ENCODE peak calls at places on chromosomes 12 and 14, in five cellular contexts. M is K562, G is HepG2, W is SK-N-SH, L is GM12878. H is an unnamed sample.

GRCh38 chr12:120938496-120938895 is 34.3 kb upstream of the SPPL3 start:
- DNase-seq in L (no peak), W (no peak), M (no peak), G (no peak), H (no peak)

GRCh38 chr12:64407342-64408223 is 3.4 kb downstream of the XPOT start:
- DNase-seq in L (no peak), G (no peak), W (no peak), M (no peak), H (no peak)

GRCh38 chr12:111673503-111673902 is 12.3 kb downstream of the BRAP start:
- DNase-seq in L (no peak), G (peak; percentile 31), M (peak; percentile 54), W (peak; percentile 37), H (peak; percentile 33)

GRCh38 chr12:1425396-1425729 is 169.0 kb downstream of the FBXL14 start:
- DNase-seq in M (no peak), L (no peak), G (no peak), W (no peak), H (no peak)

GRCh38 chr14:88554458-88555286 is at the start of gene PTPN21:
- DNase-seq in L (no peak), G (peak; percentile 43), W (peak; percentile 94), M (peak; percentile 80), H (no peak)

GRCh38 chr12:64006211-64006610 is 161.7 kb downstream of the SRGAP1 start:
- DNase-seq in W (no peak), M (no peak), G (no peak), L (no peak), H (no peak)

GRCh38 chr12:26473291-26473690 is 277.9 kb downstream of the SSPN start:
- DNase-seq in W (no peak), M (no peak), G (no peak), L (peak; percentile 84), H (no peak)

GRCh38 chr14:74905595-74906142 is 17.4 kb downstream of the RPS6KL1 start:
- DNase-seq in L (no peak), M (peak; percentile 69), W (peak; percentile 86), G (peak; percentile 36), H (peak; percentile 28)

GRCh38 chr12:127656261-127656660 is 610.7 kb upstream of the TMEM132C start:
- DNase-seq in W (no peak), G (no peak), M (no peak), L (no peak), H (no peak)

GRCh38 chr12:127191124-127191523 is 1075.8 kb upstream of the TMEM132C start:
- DNase-seq in L (no peak), W (no peak), M (no peak), G (no peak), H (no peak)

GRCh38 chr14:103348154-103348553 is 14.1 kb downstream of the EIF5 start:
- DNase-seq in M (no peak), G (no peak), L (no peak), W (no peak), H (no peak)

GRCh38 chr12:115691123-115691522 is 586.4 kb downstream of the MED13L start:
- DNase-seq in M (no peak), W (no peak), G (no peak), L (no peak), H (peak; percentile 16)

GRCh38 chr12:3313655-3314305 is 177.2 kb upstream of the PRMT8 start:
- DNase-seq in G (peak; percentile 40), W (peak; percentile 64), M (peak; percentile 15), L (no peak), H (no peak)

GRCh38 chr12:130124605-130125244 is 37.5 kb upstream of the FZD10 start:
- DNase-seq in W (no peak), G (no peak), L (no peak), M (no peak), H (no peak)
- H3K9me3 ChIP-seq in W (no peaks in the 10 kb centered on the region), G (peaks cover 6% of the 10 kb centered on the region), L (no peaks in the 10 kb centered on the region), M (no peaks in the 10 kb centered on the region), H (no peaks in the 10 kb centered on the region)

GRCh38 chr14:50830044-50830931 is 674 bp downstream of the NIN start:
- DNase-seq in G (peak; percentile 22), M (peak; percentile 61), L (peak; percentile 27), W (peak; percentile 85), H (no peak)
- TF ChIP-seq ZBTB33 in G (no peak), M (no peak), L (no peak), W (no peak), H (no peak)

GRCh38 chr12:91781114-91781513 is 364.5 kb downstream of the BTG1 start:
- DNase-seq in L (no peak), W (no peak), G (no peak), M (no peak), H (no peak)

GRCh38 chr12:91777268-91777997 is 368.2 kb downstream of the BTG1 start:
- DNase-seq in W (no peak), G (peak; percentile 0), L (no peak), M (no peak), H (peak; percentile 72)

GRCh38 chr12:91778091-91778819 is 367.4 kb downstream of the BTG1 start:
- DNase-seq in L (peak; percentile 26), M (no peak), W (no peak), G (no peak), H (peak; percentile 26)

GRCh38 chr12:91774471-91774921 is 371.1 kb downstream of the BTG1 start:
- DNase-seq in M (no peak), G (no peak), W (no peak), L (no peak), H (no peak)

GRCh38 chr12:91778938-91779400 is 366.7 kb downstream of the BTG1 start:
- DNase-seq in M (peak; percentile 20), G (peak; percentile 29), L (peak; percentile 93), W (no peak), H (peak; percentile 98)
- TF ChIP-seq REST in M (no peak), G (no peak), L (no peak), W (no peak), H (no peak)

GRCh38 chr14:69076341-69076740 is 76.6 kb downstream of the DCAF5 start:
- DNase-seq in M (no peak), G (no peak), L (no peak), W (no peak), H (no peak)
- H3K9me3 ChIP-seq in M (no peaks in the 10 kb centered on the region), G (no peaks in the 10 kb centered on the region), L (no peaks in the 10 kb centered on the region), W (no peaks in the 10 kb centered on the region), H (no peaks in the 10 kb centered on the region)

GRCh38 chr12:42481368-42481767 is 108.2 kb downstream of the PRICKLE1 start:
- DNase-seq in W (no peak), L (no peak), M (no peak), G (no peak), H (no peak)
- TF ChIP-seq ZBTB33 in W (no peak), L (no peak), M (no peak), G (no peak), H (no peak)

GRCh38 chr12:131090254-131091210 is 136.8 kb downstream of the ADGRD1 start:
- DNase-seq in M (no peak), L (no peak), G (no peak), W (no peak), H (no peak)

GRCh38 chr12:131092911-131093901 is 139.5 kb downstream of the ADGRD1 start:
- DNase-seq in G (no peak), W (no peak), L (peak; percentile 98), M (no peak), H (no peak)

GRCh38 chr12:131093971-131094830 is 140.5 kb downstream of the ADGRD1 start:
- DNase-seq in M (no peak), L (no peak), W (no peak), G (no peak), H (no peak)

GRCh38 chr12:131091413-131091975 is 137.8 kb downstream of the ADGRD1 start:
- DNase-seq in L (peak; percentile 80), M (no peak), G (no peak), W (no peak), H (no peak)

DNA sequence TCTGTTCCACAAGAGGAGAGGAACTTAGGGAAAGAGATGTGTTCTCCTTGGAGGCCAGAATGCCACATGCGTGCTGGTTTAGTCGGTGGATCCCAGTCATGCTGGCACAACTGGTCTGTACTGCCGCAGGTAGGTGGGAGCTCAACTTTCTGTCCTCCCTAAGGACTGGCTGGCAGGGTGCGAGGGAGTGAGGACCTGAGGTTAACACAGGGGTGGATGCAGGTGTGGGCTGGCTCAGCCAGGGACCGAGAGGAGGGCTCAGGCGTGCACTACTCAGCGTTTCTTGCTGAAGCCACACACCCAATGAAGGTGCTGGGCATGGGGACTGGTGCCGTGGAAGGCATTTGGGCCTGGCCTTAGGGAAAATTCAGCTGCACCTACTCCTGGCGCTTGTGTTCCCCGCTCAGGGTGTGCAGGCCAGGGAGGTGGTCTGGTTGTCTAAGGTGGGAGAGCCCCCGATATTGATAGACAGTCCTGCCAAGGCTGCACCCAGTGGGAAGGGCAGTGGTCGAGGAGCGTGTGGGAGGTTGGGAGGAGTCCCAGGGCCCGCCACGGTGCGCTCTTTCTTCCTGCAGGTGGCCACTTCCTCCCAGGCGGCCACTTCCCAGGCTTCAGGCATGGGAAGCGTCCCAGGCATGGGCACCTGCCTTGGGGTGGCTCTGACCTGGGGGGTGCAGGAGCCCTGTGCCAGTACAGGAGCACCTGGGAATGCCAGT is 138.4 kb downstream of the ADGRD1 start:
- DNase-seq in L (peak; percentile 38), W (no peak), M (no peak), G (no peak), H (no peak)
- TF ChIP-seq REST in L (no peak), W (no peak), M (no peak), G (no peak), H (no peak)

DNA sequence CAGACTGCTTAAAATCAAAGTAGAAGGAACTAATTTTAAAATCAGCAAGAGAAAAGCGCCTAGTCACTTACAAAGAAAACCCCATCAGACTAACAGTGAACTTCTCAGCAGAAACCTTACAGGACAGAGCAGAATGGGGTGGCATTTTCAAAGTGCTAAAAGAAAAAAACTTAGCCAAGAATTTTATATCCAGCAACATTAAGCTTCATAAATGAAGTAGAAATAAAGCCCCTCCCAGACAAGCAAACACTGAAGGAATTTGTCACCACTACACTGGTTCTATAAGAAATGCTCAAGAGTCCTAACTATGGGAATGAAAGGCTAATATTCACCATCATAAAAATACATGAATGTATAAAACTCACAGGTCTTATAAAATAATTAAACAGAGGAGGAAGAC is 6.4 kb upstream of the ZNF268 start:
- DNase-seq in M (no peak), W (no peak), L (no peak), G (no peak), H (no peak)
- H3K9me3 ChIP-seq in M (peaks cover 2% of the 10 kb centered on the region), W (peaks cover 11% of the 10 kb centered on the region), L (peaks cover 10% of the 10 kb centered on the region), G (peaks cover 91% of the 10 kb centered on the region), H (no peaks in the 10 kb centered on the region)

GRCh38 chr12:88052686-88053085 is 23.5 kb upstream of the C12orf50 start:
- DNase-seq in G (peak; percentile 30), L (no peak), W (peak; percentile 30), M (peak; percentile 27), H (peak; percentile 27)
- TF ChIP-seq ZBTB33 in G (no peak), L (no peak), W (no peak), M (no peak), H (no peak)

GRCh38 chr12:15583804-15584203 is 205.4 kb downstream of the EPS8 start:
- DNase-seq in M (no peak), W (no peak), G (no peak), L (no peak), H (no peak)
- TF ChIP-seq REST in M (no peak), W (no peak), G (no peak), L (no peak), H (no peak)